ENCODE peak calls at places on chromosomes 6 and 20, in five cellular contexts. One of them, this sample, is unnamed.
A peak's percentile ranks its signal among the peaks of the same experiment; 100 is the strongest.

GRCh38 chr6:36735110-36735971 is 37.7 kb downstream of the RAB44 start:
- DNase-seq in Kasumi-1: peak; percentile 89
- DNase-seq in NCI-H1930: no peak
- DNase-seq in omental fat pad: peak; percentile 46
- DNase-seq in HS-5: no peak
- DNase-seq in this sample: no peak

GRCh38 chr6:69933239-69933638 is 66.9 kb downstream of the COL19A1 start:
- DNase-seq in Kasumi-1: no peak
- DNase-seq in NCI-H1930: no peak
- DNase-seq in omental fat pad: no peak
- DNase-seq in HS-5: no peak
- DNase-seq in this sample: no peak

GRCh38 chr6:47147175-47147727 is 105.1 kb upstream of the ADGRF1 start:
- DNase-seq in Kasumi-1: no peak
- DNase-seq in NCI-H1930: no peak
- DNase-seq in omental fat pad: no peak
- DNase-seq in HS-5: no peak
- DNase-seq in this sample: no peak

GRCh38 chr6:127737009-127737486 is 160.1 kb downstream of the C6orf58 start:
- DNase-seq in Kasumi-1: peak; percentile 76
- DNase-seq in NCI-H1930: peak; percentile 55
- DNase-seq in omental fat pad: no peak
- DNase-seq in HS-5: peak; percentile 53
- DNase-seq in this sample: peak; percentile 53

GRCh38 chr6:106134087-106134770 is 48.1 kb downstream of the PRDM1 start:
- DNase-seq in Kasumi-1: no peak
- DNase-seq in NCI-H1930: no peak
- DNase-seq in omental fat pad: no peak
- DNase-seq in HS-5: no peak
- DNase-seq in this sample: no peak

GRCh38 chr20:14709439-14709838 is 372.0 kb upstream of the FLRT3 start:
- DNase-seq in Kasumi-1: no peak
- DNase-seq in NCI-H1930: no peak
- DNase-seq in omental fat pad: no peak
- DNase-seq in HS-5: no peak
- DNase-seq in this sample: no peak

GRCh38 chr6:143586557-143586956 is 75.0 kb upstream of the FUCA2 start:
- DNase-seq in Kasumi-1: no peak
- DNase-seq in NCI-H1930: no peak
- DNase-seq in omental fat pad: no peak
- DNase-seq in HS-5: no peak
- DNase-seq in this sample: no peak

GRCh38 chr20:41447026-41447425 is 80.4 kb upstream of the EMILIN3 start:
- DNase-seq in Kasumi-1: no peak
- DNase-seq in NCI-H1930: no peak
- DNase-seq in omental fat pad: no peak
- DNase-seq in HS-5: no peak
- DNase-seq in this sample: no peak

GRCh38 chr20:47727909-47728361 is 57.3 kb downstream of the SULF2 start:
- DNase-seq in Kasumi-1: no peak
- DNase-seq in NCI-H1930: no peak
- DNase-seq in omental fat pad: no peak
- DNase-seq in HS-5: no peak
- DNase-seq in this sample: no peak

GRCh38 chr6:47371139-47371874 is 61.6 kb upstream of the TNFRSF21 start:
- DNase-seq in Kasumi-1: no peak
- DNase-seq in NCI-H1930: no peak
- DNase-seq in omental fat pad: no peak
- DNase-seq in HS-5: no peak
- DNase-seq in this sample: no peak

GRCh38 chr6:108966855-108967755 is 118.9 kb downstream of the ARMC2 start:
- DNase-seq in Kasumi-1: peak; percentile 87
- DNase-seq in NCI-H1930: no peak
- DNase-seq in omental fat pad: no peak
- DNase-seq in HS-5: no peak
- DNase-seq in this sample: no peak

GRCh38 chr20:33660035-33660684 is 2.0 kb upstream of the C20orf144 start:
- DNase-seq in Kasumi-1: no peak
- DNase-seq in NCI-H1930: no peak
- DNase-seq in omental fat pad: no peak
- DNase-seq in HS-5: no peak
- DNase-seq in this sample: no peak

GRCh38 chr6:169167581-169168301 is 85.9 kb downstream of the THBS2 start:
- DNase-seq in Kasumi-1: no peak
- DNase-seq in NCI-H1930: no peak
- DNase-seq in omental fat pad: no peak
- DNase-seq in HS-5: no peak
- DNase-seq in this sample: peak; percentile 91

GRCh38 chr6:118514689-118515088 is 33.4 kb upstream of the PLN start:
- DNase-seq in Kasumi-1: no peak
- DNase-seq in NCI-H1930: no peak
- DNase-seq in omental fat pad: no peak
- DNase-seq in HS-5: no peak
- DNase-seq in this sample: no peak

GRCh38 chr20:50996901-50997830 is 25.7 kb downstream of the KCNG1 start:
- DNase-seq in Kasumi-1: no peak
- DNase-seq in NCI-H1930: no peak
- DNase-seq in omental fat pad: no peak
- DNase-seq in HS-5: no peak
- DNase-seq in this sample: no peak

GRCh38 chr6:134678436-134678889 is 271.4 kb downstream of the ALDH8A1 start:
- DNase-seq in Kasumi-1: no peak
- DNase-seq in NCI-H1930: no peak
- DNase-seq in omental fat pad: no peak
- DNase-seq in HS-5: no peak
- DNase-seq in this sample: no peak

GRCh38 chr6:133610271-133610840 is 278.6 kb upstream of the TCF21 start:
- DNase-seq in Kasumi-1: no peak
- DNase-seq in NCI-H1930: no peak
- DNase-seq in omental fat pad: no peak
- DNase-seq in HS-5: no peak
- DNase-seq in this sample: no peak

GRCh38 chr6:125947581-125947980 is 9.0 kb upstream of the HINT3 start:
- DNase-seq in Kasumi-1: no peak
- DNase-seq in NCI-H1930: no peak
- DNase-seq in omental fat pad: no peak
- DNase-seq in HS-5: no peak
- DNase-seq in this sample: no peak

GRCh38 chr6:16216501-16217155 is 21.8 kb upstream of the GMPR start:
- DNase-seq in Kasumi-1: no peak
- DNase-seq in NCI-H1930: no peak
- DNase-seq in omental fat pad: no peak
- DNase-seq in HS-5: no peak
- DNase-seq in this sample: no peak

GRCh38 chr20:50453533-50453932 is 56.6 kb upstream of the PTPN1 start:
- DNase-seq in Kasumi-1: no peak
- DNase-seq in NCI-H1930: no peak
- DNase-seq in omental fat pad: no peak
- DNase-seq in HS-5: no peak
- DNase-seq in this sample: no peak

GRCh38 chr20:36181934-36182603 is 27.5 kb downstream of the EPB41L1 start:
- DNase-seq in Kasumi-1: no peak
- DNase-seq in NCI-H1930: no peak
- DNase-seq in omental fat pad: no peak
- DNase-seq in HS-5: peak; percentile 35
- DNase-seq in this sample: peak; percentile 19

GRCh38 chr20:44357020-44357419 is 1.5 kb downstream of the HNF4A start:
- DNase-seq in Kasumi-1: no peak
- DNase-seq in NCI-H1930: no peak
- DNase-seq in omental fat pad: no peak
- DNase-seq in HS-5: no peak
- DNase-seq in this sample: no peak

GRCh38 chr6:130955755-130956154 is 107.3 kb downstream of the EPB41L2 start:
- DNase-seq in Kasumi-1: no peak
- DNase-seq in NCI-H1930: no peak
- DNase-seq in omental fat pad: no peak
- DNase-seq in HS-5: no peak
- DNase-seq in this sample: no peak

GRCh38 chr6:42661540-42662153 is 60.8 kb downstream of the PRPH2 start:
- DNase-seq in Kasumi-1: peak; percentile 78
- DNase-seq in NCI-H1930: peak; percentile 65
- DNase-seq in omental fat pad: peak; percentile 93
- DNase-seq in HS-5: peak; percentile 34
- DNase-seq in this sample: peak; percentile 9

GRCh38 chr6:105951322-105951721 is 134.8 kb upstream of the PRDM1 start:
- DNase-seq in Kasumi-1: no peak
- DNase-seq in NCI-H1930: no peak
- DNase-seq in omental fat pad: no peak
- DNase-seq in HS-5: no peak
- DNase-seq in this sample: no peak

GRCh38 chr6:170098428-170099170 is 192.3 kb downstream of the DLL1 start:
- DNase-seq in Kasumi-1: no peak
- DNase-seq in NCI-H1930: no peak
- DNase-seq in omental fat pad: peak; percentile 7
- DNase-seq in HS-5: no peak
- DNase-seq in this sample: no peak

GRCh38 chr6:44808148-44808547 is 420.6 kb downstream of the CDC5L start:
- DNase-seq in Kasumi-1: no peak
- DNase-seq in NCI-H1930: no peak
- DNase-seq in omental fat pad: no peak
- DNase-seq in HS-5: no peak
- DNase-seq in this sample: no peak

GRCh38 chr20:48538058-48538825 is 289.6 kb downstream of the PREX1 start:
- DNase-seq in Kasumi-1: no peak
- DNase-seq in NCI-H1930: no peak
- DNase-seq in omental fat pad: peak; percentile 38
- DNase-seq in HS-5: peak; percentile 87
- DNase-seq in this sample: peak; percentile 88

GRCh38 chr6:87832025-87832825 is 130.2 kb upstream of the AKIRIN2 start:
- DNase-seq in Kasumi-1: peak; percentile 82
- DNase-seq in NCI-H1930: no peak
- DNase-seq in omental fat pad: no peak
- DNase-seq in HS-5: peak; percentile 14
- DNase-seq in this sample: peak; percentile 3

GRCh38 chr6:138772596-138773176 is 883 bp upstream of the CCDC28A start:
- DNase-seq in Kasumi-1: no peak
- DNase-seq in NCI-H1930: no peak
- DNase-seq in omental fat pad: no peak
- DNase-seq in HS-5: no peak
- DNase-seq in this sample: no peak

GRCh38 chr20:10902174-10902573 is 228.4 kb upstream of the JAG1 start:
- DNase-seq in Kasumi-1: no peak
- DNase-seq in NCI-H1930: no peak
- DNase-seq in omental fat pad: no peak
- DNase-seq in HS-5: no peak
- DNase-seq in this sample: no peak

GRCh38 chr6:136791296-136792065 is 796 bp downstream of the MAP3K5 start:
- DNase-seq in Kasumi-1: peak; percentile 59
- DNase-seq in NCI-H1930: peak; percentile 28
- DNase-seq in omental fat pad: peak; percentile 56
- DNase-seq in HS-5: no peak
- DNase-seq in this sample: no peak